ENCODE peak calls at places on chromosome 15, in four cellular contexts. J, O, F and G are unnamed samples.

GRCh38 chr15:37054336-37054735 is 46.0 kb downstream of the MEIS2 start:
- DNase-seq in J (no peak), O (no peak), F (no peak), G (no peak)

GRCh38 chr15:42385206-42385979 is 26.1 kb downstream of the CAPN3 start:
- DNase-seq in J (peak), O (no peak), F (peak), G (peak)

GRCh38 chr15:40845511-40846284 is 1.9 kb downstream of the SPINT1 start:
- DNase-seq in J (peak), O (peak), F (no peak), G (peak)

GRCh38 chr15:64634020-64634419 is 141.4 kb downstream of the RBPMS2 start:
- DNase-seq in J (peak), O (no peak), F (peak), G (no peak)

GRCh38 chr15:36678308-36678707 is 98.9 kb downstream of the CDIN1 start:
- DNase-seq in J (no peak), O (no peak), F (no peak), G (no peak)

GRCh38 chr15:90419738-90420487 is 31.9 kb downstream of the IQGAP1 start:
- DNase-seq in J (no peak), O (no peak), F (peak), G (no peak)

GRCh38 chr15:67548532-67548852 is 6.0 kb downstream of the MAP2K5 start:
- DNase-seq in J (no peak), O (no peak), F (no peak), G (no peak)

GRCh38 chr15:67192185-67192584 is 62.3 kb downstream of the AAGAB start:
- DNase-seq in J (no peak), O (no peak), F (no peak), G (no peak)

GRCh38 chr15:34999906-35000305 is 11.8 kb upstream of the ZNF770 start:
- DNase-seq in J (no peak), O (no peak), F (no peak), G (no peak)

GRCh38 chr15:60844431-60845174 is 365.7 kb upstream of the ICE2 start:
- DNase-seq in J (no peak), O (no peak), F (no peak), G (no peak)

GRCh38 chr15:27499191-27499590 is 528.2 kb downstream of the GABRG3 start:
- DNase-seq in J (no peak), O (no peak), F (no peak), G (no peak)

GRCh38 chr15:40412095-40412759 is 6.6 kb downstream of the IVD start:
- DNase-seq in J (no peak), O (peak), F (no peak), G (no peak)

GRCh38 chr15:56969265-56969895 is 50.9 kb downstream of the TCF12 start:
- DNase-seq in J (no peak), O (no peak), F (no peak), G (peak)

GRCh38 chr15:27057904-27058645 is 87.1 kb downstream of the GABRG3 start:
- DNase-seq in J (no peak), O (no peak), F (no peak), G (peak)

GRCh38 chr15:60350121-60350520 is 47.7 kb downstream of the ANXA2 start:
- DNase-seq in J (no peak), O (no peak), F (no peak), G (no peak)

GRCh38 chr15:45869034-45869668 is 234.3 kb downstream of the SQOR start:
- DNase-seq in J (no peak), O (no peak), F (no peak), G (no peak)

GRCh38 chr15:80418892-80419537 is 14.8 kb downstream of the ARNT2 start:
- DNase-seq in J (peak), O (no peak), F (peak), G (peak)

GRCh38 chr15:67085818-67086649 is 20.6 kb downstream of the SMAD3 start:
- DNase-seq in J (peak), O (no peak), F (no peak), G (no peak)

GRCh38 chr15:77104155-77104554 is 33.2 kb upstream of the TSPAN3 start:
- DNase-seq in J (no peak), O (no peak), F (no peak), G (no peak)

GRCh38 chr15:62740141-62741004 is 302.2 kb upstream of the TPM1 start:
- DNase-seq in J (no peak), O (no peak), F (no peak), G (peak)

GRCh38 chr15:70762469-70763119 is 764 bp downstream of the UACA start:
- DNase-seq in J (peak), O (peak), F (peak), G (no peak)

GRCh38 chr15:80173022-80173759 is 20.4 kb downstream of the FAH start:
- DNase-seq in J (peak), O (peak), F (peak), G (no peak)

GRCh38 chr15:58758141-58758540 is 8.6 kb upstream of the ADAM10 start:
- DNase-seq in J (peak), O (no peak), F (no peak), G (no peak)

GRCh38 chr15:29784413-29784812 is 37.9 kb downstream of the TJP1 start:
- DNase-seq in J (no peak), O (no peak), F (peak), G (peak)

GRCh38 chr15:88166330-88166993 is 90.1 kb downstream of the NTRK3 start:
- DNase-seq in J (peak), O (no peak), F (no peak), G (no peak)

GRCh38 chr15:43225201-43225949 is 4.6 kb upstream of the EPB42 start:
- DNase-seq in J (peak), O (no peak), F (peak), G (peak)

GRCh38 chr15:55694652-55695150 is 48.3 kb downstream of the PRTG start:
- DNase-seq in J (no peak), O (no peak), F (no peak), G (peak)

GRCh38 chr15:66080791-66081475 is 172.6 kb downstream of the MEGF11 start:
- DNase-seq in J (no peak), O (no peak), F (peak), G (no peak)
- TF ChIP-seq CTCF in J (no peak), O (no peak), F (peak), G (no peak)

DNA sequence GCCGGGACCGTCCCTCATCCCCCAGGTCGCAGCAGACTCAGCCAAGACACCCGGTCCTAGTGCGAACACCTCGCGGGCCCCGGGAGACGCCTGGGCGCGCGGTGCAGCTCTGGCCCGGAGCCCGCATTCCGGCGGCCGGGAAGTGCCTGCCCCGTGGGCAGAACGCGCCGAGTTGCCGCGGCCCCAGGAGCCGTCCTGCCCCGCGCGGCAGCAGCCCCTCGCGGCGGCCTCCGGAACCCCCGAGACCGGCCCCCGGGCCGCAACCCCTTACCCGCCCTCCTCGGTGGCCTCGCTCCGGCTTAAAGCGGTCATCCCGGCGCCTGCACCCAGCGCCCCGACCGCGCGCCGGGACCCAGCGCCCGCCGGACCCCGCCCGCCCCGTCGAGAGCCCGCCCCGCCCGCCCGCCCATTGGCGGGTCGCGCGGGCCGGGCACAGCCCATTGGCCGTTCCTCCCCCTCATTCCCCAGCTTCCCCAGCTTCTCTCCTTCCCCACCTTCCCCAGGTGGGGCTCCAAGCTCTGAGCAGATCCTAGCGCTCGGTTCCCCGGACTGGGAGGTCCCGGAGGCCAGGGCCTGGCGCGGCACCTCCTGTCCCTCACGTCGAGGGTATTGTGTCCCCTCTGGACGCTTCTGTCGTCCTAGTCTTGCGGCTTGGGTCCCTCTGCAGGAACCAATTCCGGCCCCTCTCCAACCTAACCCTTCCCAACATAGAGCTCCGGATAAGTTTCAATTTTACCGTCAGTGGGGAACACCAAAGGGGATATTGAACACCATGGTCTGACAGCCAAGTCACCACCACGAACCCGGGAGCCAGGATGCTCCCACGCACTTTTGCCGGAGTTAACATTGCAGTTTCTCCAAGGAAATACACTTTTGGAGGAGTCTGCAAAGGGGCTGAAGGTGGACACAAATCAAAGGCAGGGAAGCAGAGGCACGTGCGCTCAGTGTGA is at the start of gene GRAMD2A:
- DNase-seq in J (no peak), O (no peak), F (no peak), G (no peak)
- TF ChIP-seq CTCF in J (no peak), O (no peak), F (no peak), G (no peak)

GRCh38 chr15:92168284-92168683 is 225.4 kb upstream of the ST8SIA2 start:
- DNase-seq in J (no peak), O (no peak), F (no peak), G (no peak)
- TF ChIP-seq CTCF in J (no peak), O (no peak), F (no peak), G (no peak)

DNA sequence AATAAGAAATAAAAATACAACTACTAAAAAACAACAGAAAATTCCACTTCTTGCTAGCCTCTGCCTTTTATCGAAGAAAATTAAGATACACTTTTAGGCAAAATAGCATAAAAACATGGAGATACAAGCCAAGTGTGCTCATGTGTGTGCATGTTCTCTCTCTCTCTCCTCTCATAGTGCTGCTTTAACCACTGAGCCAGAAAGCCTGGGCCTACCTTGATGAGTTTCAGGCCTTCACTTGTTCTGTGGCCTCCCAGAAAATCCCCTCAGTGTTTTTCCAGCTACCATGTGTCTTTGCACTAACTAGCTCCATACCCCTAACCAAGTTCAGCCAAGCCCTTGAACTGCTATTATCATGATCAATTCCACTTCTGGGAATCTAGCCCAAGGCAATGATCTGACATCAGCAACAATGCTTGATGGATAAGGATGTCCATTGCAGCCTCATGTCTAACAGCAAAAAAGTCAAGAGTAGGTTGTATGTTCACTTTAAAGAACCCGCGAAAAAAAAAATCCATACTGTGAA is 18.1 kb downstream of the CYP11A1 start:
- DNase-seq in J (no peak), O (no peak), F (no peak), G (no peak)
- TF ChIP-seq CTCF in J (no peak), O (no peak), F (no peak), G (no peak)

DNA sequence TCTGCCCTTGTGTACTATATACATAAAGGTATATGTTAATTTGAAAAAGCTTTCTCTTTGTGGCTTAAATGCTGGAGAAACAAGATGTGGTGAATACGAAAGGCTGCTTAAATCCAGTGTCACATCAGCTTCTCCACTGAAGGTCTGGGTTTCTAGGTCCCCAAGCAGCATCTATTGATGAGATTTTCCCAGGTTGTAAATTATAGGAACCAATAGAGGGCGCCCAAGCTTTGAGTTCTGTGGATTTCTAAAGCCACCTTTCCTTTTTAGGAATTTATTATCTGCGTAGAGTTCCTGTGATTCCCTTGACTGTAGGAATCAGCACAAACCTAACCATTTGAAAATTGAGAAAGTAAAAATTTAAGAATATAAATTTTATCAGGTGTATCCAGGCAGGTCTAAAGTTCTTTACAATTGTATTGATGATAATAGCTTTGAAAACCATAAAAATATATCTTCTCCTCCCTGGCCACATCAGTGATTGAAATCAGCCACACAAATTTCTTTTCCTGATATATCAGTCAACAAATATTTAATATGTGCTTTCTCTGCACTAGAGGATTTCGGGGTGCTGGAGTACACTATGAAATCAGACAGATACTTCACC is 88.3 kb upstream of the ADAMTSL3 start:
- DNase-seq in J (peak), O (no peak), F (peak), G (peak)
- TF ChIP-seq CTCF in J (peak), O (peak), F (peak), G (peak)

GRCh38 chr15:38768970-38769369 is 204.4 kb upstream of the RASGRP1 start:
- DNase-seq in J (no peak), O (no peak), F (peak), G (no peak)
- TF ChIP-seq CTCF in J (no peak), O (peak), F (peak), G (peak)

GRCh38 chr15:100572362-100572983 is 29.5 kb downstream of the LINS1 start:
- DNase-seq in J (peak), O (no peak), F (no peak), G (no peak)
- TF ChIP-seq CTCF in J (peak), O (peak), F (peak), G (peak)

DNA sequence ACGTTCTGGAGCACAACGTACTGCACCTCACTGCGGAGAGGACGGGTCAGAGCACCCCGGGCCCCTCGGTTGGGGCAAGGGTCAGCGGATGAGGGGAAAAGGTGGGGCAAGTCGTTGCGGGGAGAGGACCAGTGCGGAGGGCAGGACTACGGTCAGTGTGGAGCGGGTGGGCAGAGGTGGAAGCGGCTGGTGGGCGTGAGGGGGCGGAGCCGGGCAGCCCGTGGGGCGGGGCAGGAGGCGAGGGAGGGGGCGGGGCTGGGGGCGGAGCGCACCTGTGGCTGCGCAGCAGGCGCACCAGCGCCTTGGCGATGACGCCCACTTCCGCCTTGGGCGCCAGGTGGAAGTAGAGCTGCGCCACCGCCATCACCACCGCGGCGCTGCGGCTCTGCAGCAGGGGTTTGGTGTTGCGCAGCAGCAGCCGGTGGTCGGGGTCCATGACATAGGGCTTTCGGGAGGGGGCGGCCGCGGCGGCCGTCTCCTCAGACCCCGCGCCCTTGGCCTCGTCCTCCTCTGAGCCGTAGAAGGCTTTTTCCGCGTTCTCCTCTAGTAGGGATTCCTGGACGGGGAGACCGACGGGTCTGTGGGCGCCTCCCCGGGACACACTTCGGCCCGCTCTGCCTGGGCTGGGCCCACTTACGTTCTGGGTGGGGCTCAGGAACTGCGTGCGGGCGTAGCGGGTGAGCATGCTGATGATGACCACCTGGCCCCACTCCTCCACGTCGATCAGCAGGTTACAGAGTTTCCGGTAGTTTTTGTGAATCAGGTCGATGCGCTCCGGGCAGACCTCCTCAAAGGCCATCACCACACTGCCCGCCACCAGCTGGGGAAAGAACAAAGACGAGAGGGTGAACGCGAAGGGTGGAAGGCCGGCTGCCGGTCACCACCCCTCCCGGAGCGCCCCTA is 29.2 kb downstream of the AP3B2 start:
- DNase-seq in J (peak), O (peak), F (no peak), G (peak)
- TF ChIP-seq CTCF in J (peak), O (no peak), F (no peak), G (peak)

GRCh38 chr15:48976444-48977088 is 12.8 kb upstream of the SHC4 start:
- DNase-seq in J (no peak), O (no peak), F (no peak), G (no peak)

GRCh38 chr15:48978638-48979037 is 14.9 kb upstream of the SHC4 start:
- DNase-seq in J (no peak), O (no peak), F (no peak), G (no peak)

GRCh38 chr15:48975713-48976419 is 12.1 kb upstream of the SHC4 start:
- DNase-seq in J (peak), O (peak), F (peak), G (no peak)

GRCh38 chr15:48972750-48973503 is 9.2 kb upstream of the SHC4 start:
- DNase-seq in J (no peak), O (no peak), F (no peak), G (no peak)

DNA sequence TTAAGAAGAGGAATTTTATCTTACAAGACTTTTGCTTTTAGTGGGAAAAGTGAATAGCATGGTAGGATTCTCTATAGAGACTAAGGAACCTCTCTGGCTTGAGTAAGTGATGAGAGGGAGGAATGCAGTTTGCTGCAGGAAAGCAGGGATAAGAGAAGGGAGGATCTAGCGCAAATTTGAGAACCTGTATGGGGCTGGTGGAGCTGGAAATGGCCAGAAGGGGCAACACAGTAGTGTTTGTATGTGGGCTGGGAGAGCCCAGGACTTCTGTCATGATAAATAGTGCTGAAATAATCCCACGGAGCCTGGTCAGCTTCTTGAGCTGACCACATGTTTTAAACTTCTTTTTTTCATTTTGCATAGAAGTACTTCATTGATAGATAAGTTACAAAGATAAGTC is 11.1 kb upstream of the SHC4 start:
- DNase-seq in J (no peak), O (no peak), F (no peak), G (no peak)
- TF ChIP-seq CTCF in J (no peak), O (no peak), F (peak), G (no peak)